ENCODE peak calls at places on chromosome 9, in six cellular contexts. One of them, this sample, is unnamed.

GRCh38 chr9:76638001-76638400 is 126.2 kb upstream of the PCA3 start:
- DNase-seq in prostate gland: no peak
- DNase-seq in HFF-Myc: no peak
- DNase-seq in CD8-positive, alpha-beta T cell: no peak
- DNase-seq in astrocyte of the spinal cord: no peak
- DNase-seq in AG04449: no peak
- DNase-seq in this sample: no peak

GRCh38 chr9:87125819-87126218 is 178.5 kb upstream of the GAS1 start:
- DNase-seq in CD8-positive, alpha-beta T cell: no peak
- DNase-seq in HFF-Myc: no peak
- DNase-seq in AG04449: no peak
- DNase-seq in prostate gland: no peak
- DNase-seq in astrocyte of the spinal cord: no peak
- DNase-seq in this sample: no peak

GRCh38 chr9:8703904-8704303 is 904.3 kb upstream of the DMAC1 start:
- DNase-seq in prostate gland: no peak
- DNase-seq in AG04449: no peak
- DNase-seq in CD8-positive, alpha-beta T cell: no peak
- DNase-seq in astrocyte of the spinal cord: no peak
- DNase-seq in HFF-Myc: no peak
- DNase-seq in this sample: no peak

GRCh38 chr9:128372188-128372641 is 1.0 kb downstream of the URM1 start:
- DNase-seq in prostate gland: no peak
- DNase-seq in AG04449: no peak
- DNase-seq in HFF-Myc: no peak
- DNase-seq in CD8-positive, alpha-beta T cell: no peak
- DNase-seq in astrocyte of the spinal cord: no peak
- DNase-seq in this sample: peak; percentile 10

GRCh38 chr9:128428644-128429504 is 8.2 kb downstream of the CERCAM start:
- DNase-seq in astrocyte of the spinal cord: peak; percentile 65
- DNase-seq in HFF-Myc: no peak
- DNase-seq in CD8-positive, alpha-beta T cell: no peak
- DNase-seq in AG04449: no peak
- DNase-seq in prostate gland: no peak
- DNase-seq in this sample: no peak

GRCh38 chr9:17876687-17877086 is 297.8 kb downstream of the SH3GL2 start:
- DNase-seq in astrocyte of the spinal cord: no peak
- DNase-seq in prostate gland: no peak
- DNase-seq in HFF-Myc: no peak
- DNase-seq in AG04449: no peak
- DNase-seq in CD8-positive, alpha-beta T cell: no peak
- DNase-seq in this sample: no peak

GRCh38 chr9:114697951-114698351 is 16.0 kb upstream of the TEX48 start:
- DNase-seq in HFF-Myc: no peak
- DNase-seq in astrocyte of the spinal cord: no peak
- DNase-seq in AG04449: no peak
- DNase-seq in CD8-positive, alpha-beta T cell: no peak
- DNase-seq in prostate gland: no peak
- DNase-seq in this sample: no peak

GRCh38 chr9:120876842-120877240 is at the start of gene PHF19:
- DNase-seq in HFF-Myc: no peak
- DNase-seq in CD8-positive, alpha-beta T cell: no peak
- DNase-seq in astrocyte of the spinal cord: peak; percentile 39
- DNase-seq in AG04449: no peak
- DNase-seq in prostate gland: no peak
- DNase-seq in this sample: no peak

GRCh38 chr9:72960446-72960845 is 7.6 kb upstream of the ALDH1A1 start:
- DNase-seq in CD8-positive, alpha-beta T cell: no peak
- DNase-seq in HFF-Myc: no peak
- DNase-seq in prostate gland: no peak
- DNase-seq in astrocyte of the spinal cord: no peak
- DNase-seq in AG04449: no peak
- DNase-seq in this sample: no peak

GRCh38 chr9:78121488-78121887 is 89.9 kb upstream of the GNAQ start:
- DNase-seq in prostate gland: peak; percentile 27
- DNase-seq in astrocyte of the spinal cord: peak; percentile 67
- DNase-seq in AG04449: no peak
- DNase-seq in HFF-Myc: no peak
- DNase-seq in CD8-positive, alpha-beta T cell: peak; percentile 62
- DNase-seq in this sample: peak; percentile 23

GRCh38 chr9:81633952-81634421 is 55.4 kb downstream of the TLE1 start:
- DNase-seq in AG04449: no peak
- DNase-seq in prostate gland: no peak
- DNase-seq in CD8-positive, alpha-beta T cell: no peak
- DNase-seq in astrocyte of the spinal cord: no peak
- DNase-seq in HFF-Myc: no peak
- DNase-seq in this sample: no peak

GRCh38 chr9:116342941-116343340 is 189.3 kb downstream of the PAPPA start:
- DNase-seq in prostate gland: no peak
- DNase-seq in CD8-positive, alpha-beta T cell: no peak
- DNase-seq in astrocyte of the spinal cord: no peak
- DNase-seq in HFF-Myc: no peak
- DNase-seq in AG04449: no peak
- DNase-seq in this sample: no peak

GRCh38 chr9:69768716-69769115 is 8.9 kb upstream of the PTAR1 start:
- DNase-seq in astrocyte of the spinal cord: peak; percentile 23
- DNase-seq in CD8-positive, alpha-beta T cell: no peak
- DNase-seq in HFF-Myc: no peak
- DNase-seq in prostate gland: no peak
- DNase-seq in AG04449: no peak
- DNase-seq in this sample: no peak

GRCh38 chr9:126932871-126933321 is 18.3 kb downstream of the RALGPS1 start:
- DNase-seq in CD8-positive, alpha-beta T cell: no peak
- DNase-seq in astrocyte of the spinal cord: no peak
- DNase-seq in AG04449: no peak
- DNase-seq in HFF-Myc: no peak
- DNase-seq in prostate gland: no peak
- DNase-seq in this sample: no peak

GRCh38 chr9:136534396-136534795 is 11.5 kb downstream of the NOTCH1 start:
- DNase-seq in AG04449: no peak
- DNase-seq in prostate gland: no peak
- DNase-seq in HFF-Myc: no peak
- DNase-seq in astrocyte of the spinal cord: no peak
- DNase-seq in CD8-positive, alpha-beta T cell: no peak
- DNase-seq in this sample: no peak

GRCh38 chr9:93292288-93292615 is 108.3 kb downstream of the WNK2 start:
- DNase-seq in CD8-positive, alpha-beta T cell: no peak
- DNase-seq in prostate gland: no peak
- DNase-seq in HFF-Myc: no peak
- DNase-seq in astrocyte of the spinal cord: no peak
- DNase-seq in AG04449: no peak
- DNase-seq in this sample: no peak

DNA sequence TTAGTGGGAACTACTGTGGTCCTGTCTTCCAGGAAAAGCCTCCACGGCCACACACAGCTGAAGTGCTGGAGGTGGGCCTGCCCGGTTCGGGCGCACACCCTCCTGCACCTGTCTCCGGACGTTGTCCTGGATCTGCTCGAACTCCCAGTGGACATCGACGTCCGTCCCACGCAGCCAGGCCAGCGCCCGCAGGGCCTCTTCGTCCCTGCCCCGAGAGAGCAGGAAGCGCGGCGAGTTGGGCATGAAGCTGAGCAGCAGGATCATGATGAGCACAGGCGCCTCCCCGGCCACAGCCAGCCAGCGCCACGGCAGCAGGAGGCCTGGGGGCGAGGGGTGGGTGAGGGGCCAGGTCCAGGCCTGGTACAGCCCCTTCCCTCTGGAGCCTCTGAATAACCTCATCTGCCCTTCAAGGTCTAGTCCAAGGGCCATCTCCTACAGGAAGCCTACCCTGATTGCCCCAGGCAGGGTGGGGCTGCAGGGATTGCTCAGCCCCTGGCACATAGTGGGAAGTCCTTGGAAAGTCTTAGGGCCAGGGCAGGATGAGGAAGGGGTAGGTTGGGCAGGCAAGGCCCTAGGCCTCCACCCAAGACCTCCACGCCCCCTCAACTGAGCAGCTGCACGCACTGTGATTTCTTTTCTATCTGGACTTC is 3.5 kb downstream of the SLC2A6 start:
- DNase-seq in prostate gland: no peak
- DNase-seq in AG04449: no peak
- DNase-seq in CD8-positive, alpha-beta T cell: no peak
- DNase-seq in HFF-Myc: no peak
- DNase-seq in astrocyte of the spinal cord: no peak
- DNase-seq in this sample: no peak
- H3K4me3 ChIP-seq in prostate gland: no peak overlapping the region
- H3K4me3 ChIP-seq in AG04449: no peak overlapping the region
- H3K4me3 ChIP-seq in CD8-positive, alpha-beta T cell: no peak overlapping the region
- H3K4me3 ChIP-seq in HFF-Myc: no peak overlapping the region
- H3K4me3 ChIP-seq in astrocyte of the spinal cord: no peak overlapping the region
- H3K4me3 ChIP-seq in this sample: no peak overlapping the region

DNA sequence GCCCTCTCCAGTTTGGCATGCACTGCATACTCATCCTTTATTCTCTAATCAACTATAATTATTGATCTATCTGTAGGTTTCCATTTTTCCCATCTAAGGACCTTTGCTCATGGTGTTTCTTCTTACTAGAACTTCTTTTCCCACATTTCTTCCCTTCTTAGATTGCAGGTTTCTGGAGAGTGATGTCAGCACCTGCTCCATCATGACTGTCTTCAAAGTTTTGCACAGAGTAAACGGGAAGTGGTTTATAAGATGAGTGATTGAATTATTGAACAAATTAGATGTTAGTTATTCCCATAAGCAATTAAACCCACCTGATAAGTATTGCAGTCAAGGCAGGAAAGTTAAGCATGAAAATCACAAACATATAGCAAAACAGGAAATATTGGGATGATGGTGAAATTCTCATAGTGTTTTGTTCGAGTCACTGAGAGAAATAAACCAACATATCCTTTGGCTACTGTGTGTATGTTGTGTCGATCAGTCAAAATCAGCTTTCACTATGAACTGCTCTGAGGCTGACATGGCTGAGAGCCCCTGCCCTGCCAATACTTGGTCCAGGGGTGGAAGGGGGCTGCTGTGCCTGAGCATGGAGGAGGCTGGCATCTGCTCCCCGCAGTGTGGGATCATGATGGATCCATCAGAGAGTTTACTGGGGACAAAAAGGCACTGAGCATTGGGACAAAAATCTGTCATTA is 45.5 kb upstream of the S1PR3 start:
- DNase-seq in prostate gland: no peak
- DNase-seq in HFF-Myc: no peak
- DNase-seq in astrocyte of the spinal cord: no peak
- DNase-seq in CD8-positive, alpha-beta T cell: no peak
- DNase-seq in AG04449: no peak
- DNase-seq in this sample: no peak
- TF ChIP-seq CTCF in prostate gland: no peak
- TF ChIP-seq CTCF in HFF-Myc: no peak
- TF ChIP-seq CTCF in astrocyte of the spinal cord: no peak
- TF ChIP-seq CTCF in CD8-positive, alpha-beta T cell: no peak
- TF ChIP-seq CTCF in AG04449: no peak
- TF ChIP-seq CTCF in this sample: no peak

DNA sequence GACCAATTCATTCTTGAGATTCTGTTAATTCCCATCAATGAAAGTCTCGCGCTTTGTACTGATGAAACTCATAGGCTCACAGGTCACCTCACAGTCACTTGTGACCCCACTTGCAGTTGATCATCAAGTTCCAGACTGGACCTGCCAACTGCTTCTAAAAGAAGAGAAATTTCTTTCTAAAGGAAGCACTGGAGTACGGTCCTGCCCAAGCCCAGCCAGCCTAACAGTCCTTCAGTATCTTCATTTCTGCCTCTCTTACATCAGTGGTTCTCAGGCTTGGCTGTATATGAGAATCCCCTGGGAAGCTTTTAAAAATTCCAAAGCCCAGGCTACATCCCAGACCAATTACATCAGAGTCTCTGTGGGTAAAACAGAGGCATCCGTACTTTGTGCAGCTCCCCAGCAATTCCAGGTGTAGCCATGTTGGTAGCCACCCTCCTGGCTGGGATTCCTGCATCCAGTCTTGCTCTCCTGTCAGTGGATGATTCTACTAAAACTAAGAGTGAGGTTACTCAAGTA is 282.1 kb downstream of the NFIB start:
- DNase-seq in HFF-Myc: no peak
- DNase-seq in AG04449: no peak
- DNase-seq in CD8-positive, alpha-beta T cell: no peak
- DNase-seq in prostate gland: no peak
- DNase-seq in astrocyte of the spinal cord: peak; percentile 15
- DNase-seq in this sample: no peak
- H3K4me3 ChIP-seq in HFF-Myc: no peak overlapping the region
- H3K4me3 ChIP-seq in AG04449: no peak overlapping the region
- H3K4me3 ChIP-seq in CD8-positive, alpha-beta T cell: no peak overlapping the region
- H3K4me3 ChIP-seq in prostate gland: no peak overlapping the region
- H3K4me3 ChIP-seq in astrocyte of the spinal cord: no peak overlapping the region
- H3K4me3 ChIP-seq in this sample: no peak overlapping the region

GRCh38 chr9:4020747-4021296 is 279.0 kb downstream of the GLIS3 start:
- DNase-seq in prostate gland: no peak
- DNase-seq in CD8-positive, alpha-beta T cell: no peak
- DNase-seq in AG04449: no peak
- DNase-seq in astrocyte of the spinal cord: no peak
- DNase-seq in HFF-Myc: no peak
- DNase-seq in this sample: no peak
- TF ChIP-seq CTCF in prostate gland: no peak
- TF ChIP-seq CTCF in CD8-positive, alpha-beta T cell: no peak
- TF ChIP-seq CTCF in AG04449: no peak
- TF ChIP-seq CTCF in astrocyte of the spinal cord: no peak
- TF ChIP-seq CTCF in HFF-Myc: no peak
- TF ChIP-seq CTCF in this sample: no peak

GRCh38 chr9:132672413-132672690 is 2.1 kb downstream of the GTF3C4 start:
- DNase-seq in astrocyte of the spinal cord: no peak
- DNase-seq in AG04449: no peak
- DNase-seq in HFF-Myc: no peak
- DNase-seq in prostate gland: no peak
- DNase-seq in CD8-positive, alpha-beta T cell: no peak
- DNase-seq in this sample: no peak
- H3K4me3 ChIP-seq in astrocyte of the spinal cord: no peak overlapping the region
- H3K4me3 ChIP-seq in AG04449: peak overlapping the region; percentile 27
- H3K4me3 ChIP-seq in HFF-Myc: peak overlapping the region; percentile 96
- H3K4me3 ChIP-seq in prostate gland: no peak overlapping the region
- H3K4me3 ChIP-seq in CD8-positive, alpha-beta T cell: no peak overlapping the region
- H3K4me3 ChIP-seq in this sample: no peak overlapping the region

GRCh38 chr9:35599763-35600604 is 5.1 kb upstream of the TESK1 start:
- DNase-seq in AG04449: no peak
- DNase-seq in HFF-Myc: no peak
- DNase-seq in astrocyte of the spinal cord: no peak
- DNase-seq in CD8-positive, alpha-beta T cell: no peak
- DNase-seq in prostate gland: no peak
- DNase-seq in this sample: no peak
- TF ChIP-seq CTCF in AG04449: no peak
- TF ChIP-seq CTCF in HFF-Myc: peak; percentile 22
- TF ChIP-seq CTCF in astrocyte of the spinal cord: peak; percentile 17
- TF ChIP-seq CTCF in CD8-positive, alpha-beta T cell: no peak
- TF ChIP-seq CTCF in prostate gland: no peak
- TF ChIP-seq CTCF in this sample: peak; percentile 16

DNA sequence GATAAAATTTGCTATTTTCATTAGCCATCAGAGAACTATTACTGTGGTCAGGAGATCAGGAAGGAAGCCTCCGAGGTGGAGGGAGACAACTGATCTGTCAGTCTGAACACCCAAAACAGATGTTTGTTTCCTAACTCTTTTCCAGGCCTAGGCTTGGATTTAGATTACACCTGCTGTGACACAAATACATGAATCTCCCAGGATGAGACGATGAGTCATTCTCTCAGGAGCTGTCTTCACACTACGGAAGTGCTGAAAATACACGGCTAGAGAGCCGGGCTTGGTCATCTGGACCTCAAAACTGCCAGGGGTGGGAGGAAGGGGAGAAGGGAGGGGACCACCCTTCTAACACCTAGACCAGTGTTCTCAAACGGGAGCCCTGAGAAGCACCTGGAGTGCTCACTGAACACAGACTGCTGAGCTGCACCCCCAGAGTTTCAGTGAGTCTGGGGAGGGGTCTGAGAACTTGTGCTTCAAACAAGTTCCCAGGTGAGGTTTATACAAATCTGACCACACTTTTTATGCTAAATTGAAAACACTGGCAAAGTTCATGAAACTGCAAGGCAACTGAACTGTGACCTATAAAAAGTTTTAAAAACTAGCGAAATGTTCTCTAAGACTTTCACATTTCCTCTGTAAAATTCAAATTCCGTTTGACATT is 80.3 kb upstream of the EQTN start:
- DNase-seq in CD8-positive, alpha-beta T cell: no peak
- DNase-seq in AG04449: no peak
- DNase-seq in HFF-Myc: no peak
- DNase-seq in prostate gland: no peak
- DNase-seq in astrocyte of the spinal cord: no peak
- DNase-seq in this sample: no peak
- H3K4me3 ChIP-seq in CD8-positive, alpha-beta T cell: no peak overlapping the region
- H3K4me3 ChIP-seq in AG04449: no peak overlapping the region
- H3K4me3 ChIP-seq in HFF-Myc: no peak overlapping the region
- H3K4me3 ChIP-seq in prostate gland: no peak overlapping the region
- H3K4me3 ChIP-seq in astrocyte of the spinal cord: no peak overlapping the region
- H3K4me3 ChIP-seq in this sample: no peak overlapping the region

This sample was measured in AG09309.